ENCODE peak calls at places on chromosomes 6 and 20, in five cellular contexts. J is ACHN, O is glutamatergic neuron, F is GM23248, C is heart right ventricle. T is an unnamed sample.
A peak's percentile ranks its signal among the peaks of the same experiment; 100 is the strongest.

GRCh38 chr6:142356271-142356938 is 54.6 kb downstream of the ADGRG6 start:
- DNase-seq in O (no peak), F (peak; percentile 83), J (no peak), C (no peak), T (no peak)

GRCh38 chr6:36975231-36976004 is 10.6 kb downstream of the MTCH1 start:
- DNase-seq in O (no peak), F (no peak), J (no peak), C (no peak), T (no peak)

GRCh38 chr6:150690681-150691080 is 91.0 kb downstream of the PLEKHG1 start:
- DNase-seq in J (no peak), C (no peak), O (no peak), F (no peak), T (no peak)

GRCh38 chr6:31771992-31772358 is 5.2 kb downstream of the VWA7 start:
- DNase-seq in O (no peak), C (no peak), J (no peak), F (peak; percentile 57), T (no peak)

GRCh38 chr6:10347561-10348327 is 67.1 kb downstream of the TFAP2A start:
- DNase-seq in C (no peak), O (no peak), J (peak; percentile 2), F (peak; percentile 64), T (no peak)

GRCh38 chr6:44464527-44465310 is 77.2 kb downstream of the CDC5L start:
- DNase-seq in C (no peak), J (peak; percentile 48), F (peak; percentile 50), O (no peak), T (no peak)

GRCh38 chr20:36213362-36213761 is 22.9 kb upstream of the AAR2 start:
- DNase-seq in C (no peak), J (no peak), F (no peak), O (no peak), T (no peak)

GRCh38 chr6:157755752-157756411 is 67.2 kb upstream of the SNX9 start:
- DNase-seq in O (no peak), J (no peak), C (no peak), F (no peak), T (peak; percentile 65)

GRCh38 chr20:38338849-38339520 is 7.3 kb upstream of the LBP start:
- DNase-seq in F (peak; percentile 33), J (peak; percentile 21), O (no peak), C (no peak), T (no peak)

GRCh38 chr20:45938727-45939438 is 4.4 kb downstream of the PCIF1 start:
- DNase-seq in O (no peak), J (no peak), F (no peak), C (no peak), T (no peak)

GRCh38 chr6:4280721-4281120 is 145.3 kb upstream of the ECI2 start:
- DNase-seq in J (peak; percentile 86), F (peak; percentile 89), C (no peak), O (no peak), T (no peak)

GRCh38 chr6:78832091-78832808 is 35.1 kb upstream of the IRAK1BP1 start:
- DNase-seq in C (no peak), O (no peak), J (no peak), F (no peak), T (no peak)

GRCh38 chr6:144566868-144567615 is 281.9 kb downstream of the UTRN start:
- DNase-seq in O (no peak), C (no peak), J (no peak), F (no peak), T (no peak)

GRCh38 chr6:113971786-113972185 is 838 bp upstream of the HDAC2 start:
- DNase-seq in C (no peak), J (peak; percentile 5), O (no peak), F (peak; percentile 45), T (no peak)

GRCh38 chr6:46453221-46453620 is 38.0 kb downstream of the RCAN2 start:
- DNase-seq in J (no peak), F (peak; percentile 88), O (no peak), C (no peak), T (no peak)

GRCh38 chr20:35344354-35344837 is 52.2 kb upstream of the FAM83C start:
- DNase-seq in O (no peak), C (peak; percentile 56), J (no peak), F (peak; percentile 76), T (no peak)

GRCh38 chr6:168362276-168362990 is 42.9 kb upstream of the DACT2 start:
- DNase-seq in F (no peak), O (no peak), J (no peak), C (no peak), T (no peak)

GRCh38 chr20:11140359-11140758 is 466.6 kb upstream of the JAG1 start:
- DNase-seq in J (no peak), O (no peak), C (no peak), F (peak; percentile 96), T (no peak)

GRCh38 chr6:158157064-158157764 is 10.8 kb downstream of the SERAC1 start:
- DNase-seq in C (no peak), J (no peak), O (no peak), F (no peak), T (no peak)

GRCh38 chr6:25359891-25360290 is 80.7 kb downstream of the CARMIL1 start:
- DNase-seq in J (no peak), C (no peak), F (peak; percentile 26), O (no peak), T (no peak)

GRCh38 chr20:14197097-14197496 is 140.3 kb downstream of the FLRT3 start:
- DNase-seq in C (no peak), F (peak; percentile 68), O (no peak), J (no peak), T (no peak)

GRCh38 chr6:2866183-2866846 is 24.7 kb upstream of the SERPINB1 start:
- DNase-seq in F (no peak), O (no peak), J (peak; percentile 62), C (no peak), T (no peak)

GRCh38 chr6:168280020-168280898 is 39.3 kb downstream of the DACT2 start:
- DNase-seq in J (no peak), F (no peak), O (no peak), C (no peak), T (no peak)

GRCh38 chr6:167571550-167571949 is 246.7 kb downstream of the TTLL2 start:
- DNase-seq in F (no peak), J (no peak), C (no peak), O (no peak), T (no peak)

GRCh38 chr6:139943391-139943790 is 568.9 kb upstream of the CITED2 start:
- DNase-seq in O (no peak), F (peak; percentile 76), C (no peak), J (peak; percentile 82), T (no peak)

GRCh38 chr6:84847349-84848160 is 83.2 kb upstream of the TBX18 start:
- DNase-seq in F (peak; percentile 45), O (no peak), J (no peak), C (no peak), T (no peak)

GRCh38 chr20:11120451-11120850 is 446.7 kb upstream of the JAG1 start:
- DNase-seq in F (no peak), O (no peak), C (no peak), J (no peak), T (no peak)

GRCh38 chr20:46356195-46357029 is 48.1 kb upstream of the CDH22 start:
- DNase-seq in J (no peak), F (no peak), C (no peak), O (no peak), T (no peak)

GRCh38 chr20:35004749-35005462 is 49.2 kb downstream of the MYH7B start:
- DNase-seq in O (no peak), C (no peak), F (no peak), J (no peak), T (no peak)

GRCh38 chr6:67133973-67134372 is 1426.9 kb upstream of the EYS start:
- DNase-seq in C (no peak), O (no peak), F (no peak), J (no peak), T (no peak)

GRCh38 chr6:80991316-80991715 is 761.2 kb downstream of the TENT5A start:
- DNase-seq in O (no peak), J (no peak), C (no peak), F (no peak), T (no peak)

GRCh38 chr20:13422637-13423036 is 201.6 kb downstream of the ISM1 start:
- DNase-seq in J (no peak), F (peak; percentile 21), O (no peak), C (no peak), T (no peak)

GRCh38 chr6:148751233-148751632 is 4.4 kb downstream of the UST start:
- DNase-seq in O (no peak), F (peak; percentile 65), C (no peak), J (no peak), T (no peak)

GRCh38 chr6:73968358-73968757 is 272.4 kb downstream of the CD109 start:
- DNase-seq in J (no peak), F (no peak), C (no peak), O (no peak), T (no peak)

T was measured in stimulated activated effector memory CD8-positive, alpha-beta T cell treated with anti-CD3 and anti-CD28 coated beads, Interleukin-12 subunit alpha, Interleukin-12 subunit beta, amount 100 ng/mL, for 72 hours.